ENCODE peak calls at places on chromosomes 2 and 18, in six cellular contexts. E is IMR-90, U is mesenchymal stem cell, Q is neuronal stem cell, P is mesendoderm, W is H1. L is an unnamed sample.

GRCh38 chr2:73746015-73746876 is 9.1 kb upstream of the TPRKB start:
- DNase-seq in W (no peak), P (peak), U (no peak), Q (no peak), E (no peak), L (no peak)

GRCh38 chr2:88874063-88874657 is 182.7 kb downstream of the RPIA start:
- DNase-seq in P (peak), E (peak), W (no peak), Q (peak), U (peak), L (peak)

GRCh38 chr2:119463136-119463535 is 31.5 kb downstream of the TMEM37 start:
- DNase-seq in W (no peak), P (no peak), U (no peak), Q (no peak), E (no peak), L (no peak)

GRCh38 chr2:207390302-207391095 is 139.3 kb upstream of the CREB1 start:
- DNase-seq in P (no peak), W (no peak), U (no peak), E (no peak), Q (no peak), L (no peak)

GRCh38 chr18:28439870-28440269 is 262.9 kb upstream of the CDH2 start:
- DNase-seq in P (no peak), U (no peak), Q (no peak), E (no peak), W (no peak), L (no peak)

GRCh38 chr2:15172825-15173224 is 388.3 kb downstream of the NBAS start:
- DNase-seq in W (no peak), E (no peak), U (no peak), Q (no peak), P (no peak), L (no peak)

GRCh38 chr2:112973156-112973555 is 4.7 kb upstream of the IL36G start:
- DNase-seq in U (no peak), Q (no peak), W (no peak), P (no peak), E (no peak), L (no peak)

GRCh38 chr2:38244306-38244705 is 132.8 kb downstream of the ATL2 start:
- DNase-seq in W (no peak), P (no peak), Q (no peak), U (no peak), E (no peak), L (no peak)

GRCh38 chr2:217092710-217093379 is 233.0 kb upstream of the TNP1 start:
- DNase-seq in E (no peak), Q (no peak), P (no peak), W (no peak), U (no peak), L (no peak)

GRCh38 chr2:143700865-143701264 is 571.6 kb downstream of the ARHGAP15 start:
- DNase-seq in U (no peak), Q (no peak), W (no peak), P (no peak), E (no peak), L (no peak)

GRCh38 chr2:60140180-60140579 is 413.3 kb downstream of the BCL11A start:
- DNase-seq in U (no peak), W (no peak), Q (no peak), E (no peak), P (no peak), L (no peak)

GRCh38 chr2:112465373-112465772 is 16.6 kb upstream of the TTL start:
- DNase-seq in Q (no peak), U (peak), E (peak), W (no peak), P (peak), L (peak)

GRCh38 chr2:97718942-97719341 is 5.6 kb downstream of the ZAP70 start:
- DNase-seq in E (no peak), Q (no peak), W (no peak), U (no peak), P (no peak), L (no peak)

GRCh38 chr2:222167762-222168161 is 131.0 kb downstream of the PAX3 start:
- DNase-seq in Q (no peak), P (no peak), W (no peak), E (no peak), U (no peak), L (no peak)

GRCh38 chr2:16012029-16012596 is 71.8 kb downstream of the MYCN start:
- DNase-seq in W (no peak), U (no peak), E (no peak), Q (no peak), P (no peak), L (no peak)

GRCh38 chr18:38297910-38298309 is 732.3 kb upstream of the CELF4 start:
- DNase-seq in E (no peak), W (no peak), U (no peak), Q (no peak), P (no peak), L (no peak)
- H3K27ac ChIP-seq in E (no peak), W (no peak), U (no peak), Q (no peak), P (no peak), L (no peak)

GRCh38 chr2:152407806-152408205 is 72.8 kb downstream of the FMNL2 start:
- DNase-seq in E (no peak), P (no peak), W (no peak), U (no peak), Q (no peak), L (no peak)

GRCh38 chr2:152407204-152407721 is 72.3 kb downstream of the FMNL2 start:
- DNase-seq in U (peak), W (peak), P (peak), E (peak), Q (peak), L (peak)

GRCh38 chr2:152406836-152407161 is 71.8 kb downstream of the FMNL2 start:
- DNase-seq in U (no peak), P (no peak), Q (no peak), W (no peak), E (no peak), L (no peak)

GRCh38 chr2:152405206-152406118 is 70.5 kb downstream of the FMNL2 start:
- DNase-seq in W (no peak), E (peak), P (peak), U (peak), Q (no peak), L (peak)

DNA sequence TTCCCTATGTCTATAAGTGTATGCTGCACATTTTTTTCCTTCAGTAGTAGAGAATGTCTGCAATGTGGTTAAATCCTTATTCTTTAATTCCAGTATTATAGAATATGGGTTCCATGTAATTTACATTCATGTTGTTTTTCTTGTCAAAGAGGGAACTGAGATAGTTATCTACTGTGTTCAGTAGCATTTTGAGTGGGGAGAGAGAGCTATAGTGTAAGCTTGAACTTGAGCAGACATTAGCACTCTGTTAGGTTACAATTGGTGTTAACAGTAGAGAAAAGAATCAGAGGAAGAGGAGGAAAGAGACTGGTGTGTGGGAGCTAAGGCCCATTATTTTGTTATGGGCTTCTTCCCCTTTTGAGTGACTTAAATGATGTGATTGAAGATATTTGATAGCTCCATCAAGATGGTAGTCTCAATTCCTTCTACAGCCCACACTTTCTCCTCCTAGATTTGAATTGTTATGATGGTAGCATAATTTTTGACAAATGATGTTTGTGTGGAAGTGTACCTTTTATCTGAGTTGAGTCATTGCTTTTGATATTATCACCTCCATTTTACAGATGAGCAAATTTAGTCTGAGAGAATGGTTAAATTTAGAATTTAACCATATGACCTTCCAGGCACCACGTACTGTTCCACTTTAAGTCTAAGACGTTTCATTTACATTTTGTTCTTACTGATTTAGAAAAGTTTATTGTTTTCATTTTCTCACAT is 71.3 kb downstream of the FMNL2 start:
- DNase-seq in P (no peak), E (no peak), W (no peak), Q (no peak), U (no peak), L (no peak)
- H3K4me3 ChIP-seq in P (no peak), E (no peak), W (peak), Q (no peak), U (no peak), L (no peak)

DNA sequence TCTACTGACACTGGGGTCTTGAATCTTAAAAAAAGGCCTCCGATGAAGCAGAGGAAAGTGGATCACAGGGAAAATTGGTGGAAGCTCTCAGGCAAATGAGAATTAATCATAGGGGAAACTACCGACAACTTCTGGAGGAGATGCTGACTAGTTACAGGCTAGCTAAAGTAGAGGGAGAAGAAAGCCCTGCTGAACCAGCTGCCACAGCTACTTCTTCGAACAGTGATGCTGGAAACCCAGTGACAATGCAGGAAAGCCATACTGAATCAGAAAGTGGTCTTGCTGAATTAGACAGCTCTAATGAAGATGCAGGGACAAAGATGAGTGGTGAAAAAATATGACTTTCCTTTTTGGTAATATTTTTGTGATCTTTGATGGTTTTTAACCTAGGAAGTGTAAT is 44.9 kb upstream of the SLC3A1 start:
- DNase-seq in W (no peak), P (peak), E (no peak), Q (peak), U (no peak), L (no peak)
- H2BK5ac ChIP-seq in W (no peak), P (no peak), E (no peak), Q (no peak), U (no peak), L (no peak)

GRCh38 chr18:2881088-2881487 is 34.3 kb downstream of the EMILIN2 start:
- DNase-seq in Q (no peak), U (no peak), P (peak), W (no peak), E (peak), L (no peak)

GRCh38 chr18:2882201-2882600 is 35.4 kb downstream of the EMILIN2 start:
- DNase-seq in P (no peak), U (no peak), W (no peak), E (no peak), Q (no peak), L (no peak)

GRCh38 chr18:2881490-2882195 is 34.8 kb downstream of the EMILIN2 start:
- DNase-seq in E (peak), W (no peak), U (no peak), P (no peak), Q (no peak), L (peak)

GRCh38 chr18:2884706-2885285 is 38.0 kb downstream of the EMILIN2 start:
- DNase-seq in E (no peak), P (no peak), Q (no peak), U (no peak), W (peak), L (no peak)

GRCh38 chr18:2883137-2883671 is 36.4 kb downstream of the EMILIN2 start:
- DNase-seq in W (peak), Q (no peak), U (no peak), E (no peak), P (no peak), L (no peak)
- H3K27ac ChIP-seq in W (no peak), Q (no peak), U (no peak), E (no peak), P (no peak), L (no peak)

DNA sequence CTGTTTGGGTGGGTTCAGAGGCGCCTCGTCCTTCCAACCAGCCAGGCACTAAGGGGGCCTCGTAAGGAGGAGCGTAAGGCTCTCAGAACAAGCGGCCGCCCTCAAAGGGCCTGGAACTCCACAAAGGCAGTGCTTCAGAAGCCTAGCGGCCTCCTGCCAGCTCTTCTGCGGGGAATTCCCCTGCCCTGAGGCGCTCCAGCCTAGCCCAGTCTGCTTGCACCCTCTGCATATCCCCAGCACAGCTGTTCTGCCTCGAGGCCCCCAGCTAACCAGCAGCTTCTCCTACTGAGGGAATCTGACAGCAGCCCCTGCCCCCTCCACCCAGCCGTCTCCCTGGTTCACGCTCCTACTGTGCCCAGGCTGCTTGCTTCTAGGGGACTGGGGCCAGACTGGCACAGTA is 265.9 kb downstream of the TFCP2L1 start:
- DNase-seq in P (no peak), U (no peak), W (no peak), Q (no peak), E (peak), L (peak)
- H3K4me3 ChIP-seq in P (no peak), U (no peak), W (no peak), Q (no peak), E (no peak), L (no peak)

GRCh38 chr2:68158134-68158447 is 403 bp downstream of the PNO1 start:
- DNase-seq in E (no peak), Q (no peak), U (no peak), W (no peak), P (no peak), L (no peak)
- H2BK5ac ChIP-seq in E (peak), Q (no peak), U (no peak), W (peak), P (no peak), L (peak)

DNA sequence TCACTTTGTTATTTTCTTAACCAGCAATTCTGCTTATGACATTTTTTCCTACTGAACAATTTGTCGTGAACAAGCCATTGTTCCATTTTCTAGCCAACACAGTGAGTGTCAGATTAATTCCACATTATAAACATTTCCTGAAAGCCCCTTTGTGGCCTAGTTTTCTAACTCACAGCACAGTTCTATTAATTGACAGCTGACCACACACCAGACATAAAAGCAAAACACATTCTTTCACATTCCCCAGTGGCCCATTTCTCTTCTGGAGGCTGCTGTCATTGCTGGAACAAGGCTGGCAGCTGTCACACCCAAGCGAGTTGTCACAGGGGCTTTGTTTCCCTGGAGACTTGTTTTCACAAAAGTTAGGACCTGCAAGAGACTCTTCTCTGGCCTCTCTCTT is 50.7 kb downstream of the RNF152 start:
- DNase-seq in W (no peak), Q (peak), P (no peak), E (no peak), U (no peak), L (no peak)
- H3K27ac ChIP-seq in W (no peak), Q (no peak), P (no peak), E (no peak), U (no peak), L (no peak)

GRCh38 chr2:215754546-215754945 is 258.8 kb downstream of the MREG start:
- DNase-seq in U (no peak), Q (no peak), W (no peak), E (no peak), P (no peak), L (no peak)
- H3K4me3 ChIP-seq in U (no peak), Q (no peak), W (no peak), E (no peak), P (no peak), L (no peak)

GRCh38 chr2:230920167-230920566 is 4.9 kb downstream of the GPR55 start:
- DNase-seq in E (no peak), U (no peak), Q (no peak), W (no peak), P (no peak), L (no peak)
- H2BK5ac ChIP-seq in E (no peak), U (no peak), Q (no peak), W (no peak), P (no peak), L (no peak)

GRCh38 chr2:209340522-209340921 is 83.3 kb upstream of the MAP2 start:
- DNase-seq in Q (no peak), U (no peak), E (no peak), P (no peak), W (no peak), L (no peak)

GRCh38 chr2:209348453-209348852 is 75.4 kb upstream of the MAP2 start:
- DNase-seq in Q (no peak), P (no peak), W (no peak), E (no peak), U (no peak), L (no peak)

GRCh38 chr2:209344349-209344748 is 79.5 kb upstream of the MAP2 start:
- DNase-seq in W (no peak), P (no peak), E (no peak), Q (no peak), U (no peak), L (peak)
- H3K27ac ChIP-seq in W (no peak), P (no peak), E (no peak), Q (no peak), U (no peak), L (no peak)

L was measured in trophoblast cell.